ENCODE peak calls at places on chromosomes 13 and 19, in eight cellular contexts. V is mucosa of gallbladder, L is nephron progenitor cell, B is activated T-helper 1 cell treated with Interleukin-2 at 50 U/mL for 16 hours, G is occipital lobe, A is HTR-8/SVneo, K is MCF 10A, E is EL. T is an unnamed sample.

GRCh38 chr19:18322318-18322758 is 538 bp downstream of the LSM4 start:
- DNase-seq in V (no peak), L (peak), B (no peak), G (no peak), A (peak), K (peak), E (peak), T (peak)

GRCh38 chr19:51271015-51271600 is 20.2 kb downstream of the SIGLECL1 start:
- DNase-seq in V (no peak), L (no peak), B (no peak), G (no peak), A (no peak), K (no peak), E (no peak), T (no peak)

GRCh38 chr19:13082192-13083007 is 20.3 kb downstream of the LYL1 start:
- DNase-seq in V (peak), L (peak), B (no peak), G (no peak), A (peak), K (no peak), E (no peak), T (peak)

GRCh38 chr13:76790519-76791289 is 95.5 kb downstream of the KCTD12 start:
- DNase-seq in V (no peak), L (no peak), B (no peak), G (no peak), A (no peak), K (no peak), E (no peak), T (no peak)

GRCh38 chr13:41299316-41300094 is 11.6 kb upstream of the NAA16 start:
- DNase-seq in V (no peak), L (no peak), B (no peak), G (no peak), A (no peak), K (no peak), E (no peak), T (no peak)

GRCh38 chr13:101875717-101876393 is 423.4 kb downstream of the ITGBL1 start:
- DNase-seq in V (no peak), L (no peak), B (no peak), G (no peak), A (peak), K (peak), E (peak), T (peak)

GRCh38 chr19:7172794-7173193 is 103.3 kb downstream of the ZNF557 start:
- DNase-seq in V (no peak), L (no peak), B (no peak), G (no peak), A (no peak), K (no peak), E (no peak), T (no peak)

GRCh38 chr13:101453784-101454201 is 1.3 kb downstream of the ITGBL1 start:
- DNase-seq in V (no peak), L (no peak), B (no peak), G (no peak), A (no peak), K (no peak), E (peak), T (no peak)

GRCh38 chr19:54172764-54173699 is at the start of gene TMC4:
- DNase-seq in V (peak), L (no peak), B (no peak), G (no peak), A (no peak), K (peak), E (peak), T (peak)

GRCh38 chr13:20161275-20161950 is 561 bp upstream of the GJA3 start:
- DNase-seq in V (no peak), L (peak), B (peak), G (no peak), A (no peak), K (no peak), E (peak), T (no peak)

GRCh38 chr13:50936681-50937080 is 27.1 kb downstream of the RNASEH2B start:
- DNase-seq in V (no peak), L (no peak), B (no peak), G (no peak), A (no peak), K (peak), E (no peak), T (peak)

GRCh38 chr13:24232037-24232436 is 71.5 kb downstream of the SPATA13 start:
- DNase-seq in V (no peak), L (no peak), B (no peak), G (no peak), A (no peak), K (no peak), E (no peak), T (no peak)

GRCh38 chr13:40125336-40125735 is 469.9 kb downstream of the COG6 start:
- DNase-seq in V (no peak), L (no peak), B (no peak), G (no peak), A (no peak), K (no peak), E (no peak), T (no peak)

GRCh38 chr13:48576448-48576993 is 43.6 kb upstream of the RCBTB2 start:
- DNase-seq in V (no peak), L (no peak), B (no peak), G (no peak), A (no peak), K (no peak), E (no peak), T (no peak)

T was measured in fibroblast of villous mesenchyme.